ENCODE peak calls at places on chromosomes 11 and 22, in ten cellular contexts. S is GM04503, O is EL, P is mesendoderm, J is NCI-H774, M is ecto neural progenitor cell, V is NCI-H2171 treated with DMSO at 0.1 percent for 48 hours, Q is transverse colon, B is cerebellum, T is endothelial cell. G is an unnamed sample.

GRCh38 chr11:69253028-69253427 is 40.9 kb upstream of the MYEOV start:
- DNase-seq in B (no peak), T (no peak), V (no peak), M (no peak), P (peak), O (peak), Q (no peak), J (no peak), S (peak), G (peak)

GRCh38 chr22:48493733-48494132 is 1333.9 kb downstream of the BRD1 start:
- DNase-seq in T (no peak), P (no peak), B (no peak), S (no peak), Q (no peak), V (no peak), J (no peak), O (no peak), M (no peak), G (no peak)

GRCh38 chr11:102429691-102430090 is 22.9 kb downstream of the TMEM123 start:
- DNase-seq in P (no peak), Q (no peak), J (no peak), S (no peak), V (no peak), T (no peak), O (no peak), M (no peak), B (no peak), G (no peak)

GRCh38 chr11:2789331-2789730 is 89.5 kb upstream of the KCNQ1OT1 start:
- DNase-seq in P (no peak), O (no peak), Q (no peak), S (no peak), M (peak), J (no peak), T (no peak), V (no peak), B (no peak), G (no peak)

GRCh38 chr11:75341583-75341982 is 9.9 kb downstream of the ARRB1 start:
- DNase-seq in P (no peak), M (no peak), S (no peak), B (no peak), Q (no peak), T (no peak), J (no peak), O (no peak), V (no peak), G (no peak)

GRCh38 chr22:50170453-50171318 is at the start of gene PANX2:
- DNase-seq in M (no peak), Q (no peak), B (no peak), V (peak), J (no peak), P (no peak), S (no peak), O (no peak), T (no peak), G (no peak)

GRCh38 chr22:39478461-39478860 is 21.6 kb downstream of the MGAT3 start:
- DNase-seq in O (no peak), V (no peak), P (no peak), M (no peak), Q (no peak), S (no peak), T (peak), J (no peak), B (no peak), G (no peak)

GRCh38 chr11:11981364-11981763 is 27.1 kb downstream of the DKK3 start:
- DNase-seq in T (no peak), V (no peak), Q (no peak), B (peak), S (no peak), O (no peak), P (no peak), M (no peak), J (no peak), G (no peak)

GRCh38 chr11:78654866-78655265 is 80.2 kb upstream of the NARS2 start:
- DNase-seq in V (no peak), Q (no peak), M (no peak), O (no peak), P (no peak), J (no peak), B (no peak), S (no peak), T (no peak), G (no peak)